ENCODE peak calls at places on chromosomes 16 and 17, in eight cellular contexts. L, K, W, T, Q, V, B and U are unnamed samples.

GRCh38 chr16:84643180-84643583 is 5.1 kb upstream of the KLHL36 start:
- DNase-seq in L (peak), K (peak), W (peak), T (no peak), Q (peak), V (peak), B (peak), U (no peak)

GRCh38 chr16:17793354-17793753 is 322.6 kb upstream of the XYLT1 start:
- DNase-seq in L (no peak), K (no peak), W (no peak), T (no peak), Q (no peak), V (no peak), B (no peak), U (no peak)

GRCh38 chr17:9645858-9646555 is 690 bp downstream of the USP43 start:
- DNase-seq in L (peak), K (no peak), W (peak), T (peak), Q (no peak), V (peak), B (peak), U (peak)

GRCh38 chr17:6554871-6555330 is 1.5 kb downstream of the PITPNM3 start:
- DNase-seq in L (peak), K (no peak), W (no peak), T (no peak), Q (no peak), V (no peak), B (no peak), U (no peak)

GRCh38 chr16:56878455-56878854 is 13.4 kb downstream of the SLC12A3 start:
- DNase-seq in L (no peak), K (no peak), W (no peak), T (no peak), Q (no peak), V (no peak), B (no peak), U (no peak)

GRCh38 chr16:84115919-84116719 is 623 bp downstream of the MBTPS1 start:
- DNase-seq in L (peak), K (peak), W (peak), T (no peak), Q (no peak), V (peak), B (peak), U (no peak)

GRCh38 chr16:12153662-12154061 is 177.1 kb downstream of the SNX29 start:
- DNase-seq in L (no peak), K (no peak), W (no peak), T (no peak), Q (no peak), V (no peak), B (no peak), U (no peak)

GRCh38 chr17:58338907-58339774 is 10.5 kb upstream of the TSPOAP1 start:
- DNase-seq in L (no peak), K (peak), W (peak), T (peak), Q (no peak), V (no peak), B (peak), U (no peak)

GRCh38 chr16:83742076-83742475 is 65.7 kb upstream of the HSBP1 start:
- DNase-seq in L (no peak), K (peak), W (no peak), T (no peak), Q (no peak), V (no peak), B (no peak), U (no peak)

GRCh38 chr17:76268015-76268749 is 3.0 kb downstream of the UBALD2 start:
- DNase-seq in L (peak), K (peak), W (peak), T (no peak), Q (peak), V (peak), B (peak), U (no peak)

GRCh38 chr16:1993731-1994131 is 4.0 kb downstream of the SYNGR3 start:
- DNase-seq in L (no peak), K (no peak), W (no peak), T (no peak), Q (no peak), V (no peak), B (peak), U (no peak)

GRCh38 chr17:29807520-29808361 is 122.3 kb downstream of the SSH2 start:
- DNase-seq in L (peak), K (peak), W (peak), T (peak), Q (peak), V (peak), B (peak), U (peak)

GRCh38 chr16:27786221-27786848 is 236.4 kb downstream of the KATNIP start:
- DNase-seq in L (no peak), K (no peak), W (no peak), T (peak), Q (no peak), V (no peak), B (no peak), U (no peak)

GRCh38 chr16:30902070-30902972 is 5.9 kb downstream of the CTF1 start:
- DNase-seq in L (peak), K (peak), W (peak), T (peak), Q (peak), V (peak), B (peak), U (peak)

GRCh38 chr17:31918701-31919128 is 17.2 kb upstream of the UTP6 start:
- DNase-seq in L (no peak), K (no peak), W (peak), T (no peak), Q (no peak), V (no peak), B (no peak), U (no peak)

DNA sequence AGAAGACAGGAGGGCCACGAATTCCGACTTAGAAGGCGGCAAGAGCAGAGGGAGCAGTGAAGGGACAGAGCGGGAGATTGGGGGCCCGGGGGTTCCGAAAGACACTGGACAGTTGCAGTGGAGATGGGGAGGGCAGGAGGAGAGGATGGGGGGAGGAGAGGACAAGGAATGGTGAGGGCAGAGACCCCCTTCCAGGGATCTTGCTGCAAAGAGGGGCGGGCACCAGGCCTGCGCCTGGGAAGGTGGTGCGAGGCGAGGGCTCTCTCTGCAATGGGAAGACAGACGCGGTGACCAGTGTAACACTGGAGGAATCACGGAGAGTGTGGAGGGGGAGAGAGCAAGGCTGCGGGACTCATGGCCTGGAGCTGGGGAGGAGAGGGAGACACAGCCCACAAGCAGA is 185.2 kb downstream of the RBFOX3 start:
- DNase-seq in L (no peak), K (no peak), W (no peak), T (no peak), Q (no peak), V (no peak), B (no peak), U (no peak)
- TF ChIP-seq CTCF in L (no peak), K (no peak), W (no peak), T (no peak), Q (no peak), V (no peak), B (no peak), U (no peak)

GRCh38 chr17:73586921-73587680 is 57.1 kb downstream of the SDK2 start:
- DNase-seq in L (no peak), K (no peak), W (no peak), T (no peak), Q (no peak), V (no peak), B (no peak), U (no peak)

GRCh38 chr17:73585583-73585982 is 58.7 kb downstream of the SDK2 start:
- DNase-seq in L (no peak), K (no peak), W (no peak), T (no peak), Q (no peak), V (no peak), B (no peak), U (no peak)

GRCh38 chr17:73584987-73585386 is 59.3 kb downstream of the SDK2 start:
- DNase-seq in L (no peak), K (no peak), W (no peak), T (no peak), Q (no peak), V (no peak), B (no peak), U (no peak)

GRCh38 chr17:73588291-73589095 is 55.8 kb downstream of the SDK2 start:
- DNase-seq in L (no peak), K (no peak), W (no peak), T (no peak), Q (no peak), V (no peak), B (peak), U (no peak)

DNA sequence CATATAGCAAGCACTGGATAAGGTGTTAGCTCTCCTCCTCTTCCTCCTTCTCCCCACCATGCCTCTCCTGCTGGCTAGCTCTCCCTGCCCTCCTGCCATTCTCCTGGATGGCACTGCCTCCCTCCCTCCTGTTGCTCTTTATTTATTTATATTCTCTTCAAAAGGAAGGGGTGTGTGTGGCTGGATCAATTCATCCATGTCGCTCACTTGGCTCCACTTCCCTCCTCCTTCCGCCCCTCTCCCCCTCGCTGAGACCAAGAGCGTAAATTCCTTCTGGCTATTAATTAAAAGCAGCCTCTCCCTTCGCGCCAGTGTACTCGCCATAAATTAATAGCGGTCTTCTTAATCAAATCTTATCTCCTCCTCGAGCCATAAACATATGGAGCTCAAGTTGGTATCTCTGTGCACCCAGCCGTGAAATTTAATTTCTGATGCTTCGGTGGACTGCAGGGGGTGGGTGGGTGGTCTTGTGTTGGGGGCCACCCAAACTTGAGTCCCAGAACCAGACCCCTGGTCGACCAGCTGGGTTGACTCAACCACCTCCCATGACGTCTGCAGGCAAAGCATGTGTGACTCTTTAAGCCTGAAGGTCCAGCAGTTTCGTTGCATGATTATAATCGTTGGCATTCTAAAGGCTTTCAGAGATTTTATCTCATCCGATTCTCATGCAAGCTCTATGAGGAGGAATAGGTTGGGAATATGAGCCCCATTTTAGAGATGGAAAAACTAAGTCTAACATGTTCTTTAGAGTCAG is 57.9 kb downstream of the SDK2 start:
- DNase-seq in L (no peak), K (no peak), W (no peak), T (no peak), Q (no peak), V (no peak), B (no peak), U (no peak)
- TF ChIP-seq CTCF in L (no peak), K (no peak), W (no peak), T (no peak), Q (no peak), V (no peak), B (no peak), U (no peak)

DNA sequence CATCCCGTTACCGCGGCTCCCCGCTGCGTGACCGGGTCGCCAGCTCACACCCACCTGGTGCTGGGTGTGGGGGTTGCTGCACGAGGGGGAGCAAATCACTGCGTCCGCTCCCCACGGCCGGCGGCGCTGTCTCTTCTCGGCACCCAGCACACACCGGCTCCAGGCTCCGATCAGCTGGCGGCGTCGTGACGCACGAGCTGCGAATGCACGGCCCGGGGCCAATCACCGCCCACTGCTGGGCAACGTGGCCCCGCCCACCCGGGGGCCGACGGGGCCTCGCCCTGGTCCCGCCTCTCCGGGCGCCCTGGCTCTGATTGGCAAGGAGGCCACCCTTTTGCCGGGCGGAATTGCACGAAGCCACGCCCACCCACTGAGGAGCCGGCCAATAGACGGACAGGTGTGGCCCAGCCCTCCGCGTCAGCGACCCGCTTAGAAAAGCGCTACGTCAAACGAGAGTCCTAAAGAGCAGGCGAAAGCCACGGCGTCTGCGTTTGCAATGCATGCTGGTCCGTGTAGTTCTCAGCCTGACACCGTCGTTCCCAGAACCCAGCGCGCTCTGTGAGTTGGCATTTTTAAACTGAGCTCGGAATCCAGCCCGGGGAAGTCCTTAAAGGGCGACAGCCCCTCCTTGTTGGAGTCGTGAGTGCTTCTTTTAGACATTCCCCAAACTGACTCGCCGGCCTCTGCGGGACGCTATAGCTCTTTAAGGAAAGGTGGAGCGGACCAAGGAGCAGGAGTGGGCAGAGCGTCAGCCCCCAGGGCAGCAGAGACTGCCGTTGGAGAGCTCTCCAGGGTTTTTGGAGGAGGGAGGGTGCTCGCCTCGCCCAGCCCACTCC is 6.1 kb upstream of the TLCD2 start:
- DNase-seq in L (peak), K (peak), W (peak), T (peak), Q (peak), V (peak), B (peak), U (peak)
- TF ChIP-seq CTCF in L (no peak), K (peak), W (peak), T (no peak), Q (peak), V (no peak), B (peak), U (no peak)

DNA sequence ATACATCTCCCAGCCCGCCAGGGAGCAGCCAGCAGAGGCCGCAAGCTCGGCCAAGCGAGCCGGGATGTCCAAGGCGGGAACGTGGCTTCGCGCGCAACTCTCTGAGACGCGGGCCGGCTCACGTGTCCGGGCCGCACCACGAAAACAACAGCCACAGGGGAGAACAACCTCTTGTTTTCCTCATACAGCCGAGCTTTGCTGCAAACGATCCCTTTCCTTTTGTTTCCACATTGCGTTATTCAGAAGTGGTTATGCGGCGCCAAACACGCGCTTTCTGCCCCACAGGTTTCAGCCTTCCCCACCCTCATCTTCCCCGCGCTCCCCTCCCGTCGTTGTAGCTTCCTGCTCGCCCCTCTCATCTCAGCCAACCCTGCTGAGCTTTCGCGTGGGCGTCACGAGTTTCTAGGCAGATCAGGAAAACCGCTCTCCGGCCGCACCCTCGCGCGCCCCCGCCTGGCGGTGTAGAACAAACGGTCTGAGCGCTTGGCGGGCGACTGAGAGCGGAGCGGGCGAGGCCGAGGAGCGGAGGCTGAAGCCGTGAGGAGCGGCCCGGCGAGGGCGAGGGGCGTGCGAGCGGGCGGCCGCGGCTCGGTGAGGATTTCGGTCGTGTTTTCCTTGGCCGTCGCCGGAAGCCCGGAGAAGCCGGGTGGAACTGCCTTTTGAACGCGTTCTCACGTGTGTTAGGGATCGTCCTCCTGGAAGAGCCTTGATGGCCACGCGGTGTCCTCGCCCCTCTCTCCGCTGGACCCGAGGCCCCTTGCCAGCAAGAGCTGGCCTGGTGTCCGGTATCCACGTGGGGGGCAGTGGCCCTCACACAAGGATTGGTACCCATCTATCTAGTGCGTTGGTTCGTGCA is 6.6 kb upstream of the SMARCD2 start:
- DNase-seq in L (peak), K (peak), W (peak), T (peak), Q (peak), V (peak), B (peak), U (peak)
- TF ChIP-seq CTCF in L (peak), K (peak), W (peak), T (peak), Q (peak), V (peak), B (peak), U (peak)

DNA sequence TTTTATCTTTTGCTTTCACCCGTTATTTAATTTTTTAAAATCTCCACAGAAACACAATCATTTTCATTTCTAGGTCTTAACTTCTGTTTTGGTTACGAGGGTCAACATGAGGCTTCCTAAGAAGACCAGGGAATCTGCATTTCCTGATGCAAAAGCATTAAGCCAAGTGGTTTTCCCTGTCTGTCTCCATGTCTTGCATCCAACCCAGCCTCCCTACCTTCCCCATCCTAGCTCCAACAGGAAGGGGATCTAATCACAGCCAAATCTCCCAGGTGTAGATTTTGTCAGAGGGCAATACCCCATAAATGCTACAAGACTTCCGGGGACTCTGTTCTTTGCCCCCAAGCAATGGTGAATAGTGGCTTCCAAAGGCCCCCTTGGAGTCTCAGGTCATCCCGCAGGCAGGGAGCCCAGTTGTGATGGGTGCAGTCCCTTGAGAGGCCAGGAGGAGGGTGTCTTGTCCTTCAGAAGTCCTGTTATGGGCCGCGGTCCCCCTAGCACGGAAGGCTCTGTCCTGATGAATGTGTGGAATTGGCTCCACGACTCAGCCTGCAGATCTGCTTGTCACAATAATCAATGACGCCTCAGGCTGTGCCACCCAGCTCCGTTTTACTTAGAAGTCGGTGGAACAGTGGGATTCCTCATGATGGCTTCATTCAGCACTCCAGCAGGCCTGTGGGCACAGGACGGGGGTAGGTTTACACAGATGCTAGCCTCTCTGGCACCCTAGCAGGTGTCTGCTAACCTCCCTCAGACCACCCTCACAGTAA is 141.1 kb downstream of the RGS9 start:
- DNase-seq in L (peak), K (peak), W (peak), T (peak), Q (peak), V (peak), B (peak), U (peak)
- TF ChIP-seq CTCF in L (peak), K (peak), W (peak), T (peak), Q (peak), V (no peak), B (peak), U (peak)

GRCh38 chr17:50626037-50626574 is 8.6 kb upstream of the ABCC3 start:
- DNase-seq in L (peak), K (peak), W (peak), T (peak), Q (peak), V (peak), B (peak), U (peak)
- TF ChIP-seq CTCF in L (peak), K (peak), W (peak), T (peak), Q (peak), V (peak), B (peak), U (peak)

GRCh38 chr17:36591434-36592315 is at the start of gene DHRS11:
- DNase-seq in L (peak), K (peak), W (peak), T (peak), Q (peak), V (peak), B (peak), U (peak)
- TF ChIP-seq CTCF in L (no peak), K (no peak), W (no peak), T (no peak), Q (no peak), V (no peak), B (no peak), U (no peak)

GRCh38 chr16:6966925-6967324 is 365.7 kb upstream of the RBFOX1 start:
- DNase-seq in L (no peak), K (no peak), W (no peak), T (no peak), Q (no peak), V (no peak), B (no peak), U (no peak)

GRCh38 chr16:6970171-6970857 is 362.3 kb upstream of the RBFOX1 start:
- DNase-seq in L (no peak), K (no peak), W (no peak), T (no peak), Q (no peak), V (no peak), B (no peak), U (no peak)

GRCh38 chr16:6964679-6965078 is 368.0 kb upstream of the RBFOX1 start:
- DNase-seq in L (no peak), K (no peak), W (no peak), T (no peak), Q (no peak), V (no peak), B (no peak), U (no peak)

GRCh38 chr16:6967796-6968195 is 364.8 kb upstream of the RBFOX1 start:
- DNase-seq in L (no peak), K (no peak), W (no peak), T (no peak), Q (no peak), V (no peak), B (no peak), U (no peak)

GRCh38 chr16:6969594-6969993 is 363.1 kb upstream of the RBFOX1 start:
- DNase-seq in L (no peak), K (no peak), W (no peak), T (no peak), Q (no peak), V (no peak), B (no peak), U (no peak)
- TF ChIP-seq CTCF in L (no peak), K (no peak), W (no peak), T (no peak), Q (no peak), V (no peak), B (no peak), U (peak)

GRCh38 chr16:89705006-89705405 is 3.5 kb upstream of the SPATA2L start:
- DNase-seq in L (no peak), K (no peak), W (no peak), T (no peak), Q (no peak), V (no peak), B (no peak), U (no peak)

GRCh38 chr16:89701425-89702406 is at the start of gene SPATA2L:
- DNase-seq in L (peak), K (peak), W (peak), T (peak), Q (peak), V (peak), B (peak), U (peak)

GRCh38 chr16:89707695-89708094 is 6.2 kb upstream of the SPATA2L start:
- DNase-seq in L (no peak), K (no peak), W (no peak), T (no peak), Q (no peak), V (no peak), B (no peak), U (no peak)

GRCh38 chr16:89706446-89707260 is 5.1 kb upstream of the SPATA2L start:
- DNase-seq in L (no peak), K (no peak), W (no peak), T (no peak), Q (no peak), V (no peak), B (no peak), U (no peak)

GRCh38 chr16:89704281-89704680 is 2.8 kb upstream of the SPATA2L start:
- DNase-seq in L (no peak), K (no peak), W (no peak), T (no peak), Q (no peak), V (no peak), B (no peak), U (no peak)
- TF ChIP-seq CTCF in L (no peak), K (no peak), W (no peak), T (no peak), Q (no peak), V (no peak), B (no peak), U (no peak)